ENCODE peak calls at places on chromosomes 6 and 20, in ten cellular contexts. L is HCT116, U is GM12892, N is prostate gland, D is endothelial cell of umbilical vein, B is upper lobe of left lung, P is breast epithelium, Z is suprapubic skin, Y is stomach, V is GM12878. I is an unnamed sample.

GRCh38 chr20:35627121-35627520 is 11.5 kb downstream of the SPAG4 start:
- DNase-seq in L (no peak), Y (no peak), D (no peak), V (no peak), B (no peak), U (no peak), P (peak; percentile 10), Z (no peak), N (no peak), I (no peak)

GRCh38 chr20:38548356-38549083 is 32.5 kb upstream of the ADIG start:
- DNase-seq in D (no peak), B (no peak), P (no peak), N (no peak), V (no peak), Y (no peak), Z (no peak), U (no peak), L (no peak), I (no peak)

GRCh38 chr20:16258766-16259165 is 314.5 kb downstream of the KIF16B start:
- DNase-seq in Y (no peak), N (no peak), U (no peak), P (no peak), Z (no peak), B (no peak), V (no peak), L (no peak), D (no peak), I (no peak)

GRCh38 chr6:18245642-18246041 is 18.7 kb downstream of the DEK start:
- DNase-seq in N (no peak), B (no peak), U (no peak), Z (no peak), V (no peak), D (no peak), P (no peak), Y (no peak), L (no peak), I (no peak)

GRCh38 chr6:124560836-124561585 is 401.2 kb upstream of the RNF217 start:
- DNase-seq in D (no peak), N (no peak), Y (no peak), P (no peak), V (no peak), L (no peak), B (no peak), Z (no peak), U (no peak), I (no peak)

GRCh38 chr20:40682104-40683045 is 6.7 kb downstream of the MAFB start:
- DNase-seq in D (no peak), U (no peak), V (no peak), P (no peak), N (no peak), Z (peak; percentile 71), Y (no peak), B (peak; percentile 85), L (no peak), I (no peak)

GRCh38 chr6:88916615-88917198 is 46.7 kb downstream of the RNGTT start:
- DNase-seq in V (no peak), Z (no peak), D (no peak), P (no peak), Y (no peak), L (no peak), N (no peak), B (no peak), U (no peak), I (no peak)

GRCh38 chr20:57398231-57398821 is 7.1 kb downstream of the RBM38 start:
- DNase-seq in P (peak; percentile 70), V (peak; percentile 83), Y (peak; percentile 80), N (peak; percentile 61), U (peak; percentile 88), Z (no peak), D (no peak), B (peak; percentile 92), L (no peak), I (peak; percentile 84)

GRCh38 chr20:63656451-63656850 is 1.7 kb upstream of the RTEL1 start:
- DNase-seq in B (no peak), V (no peak), Z (no peak), Y (no peak), U (no peak), D (no peak), L (no peak), P (no peak), N (no peak), I (no peak)

GRCh38 chr20:63659370-63659769 is 1.3 kb downstream of the RTEL1 start:
- DNase-seq in Z (no peak), L (no peak), P (no peak), Y (no peak), N (no peak), U (no peak), V (no peak), B (no peak), D (no peak), I (no peak)

GRCh38 chr20:63658749-63659187 is 656 bp downstream of the RTEL1 start:
- DNase-seq in N (no peak), V (no peak), U (no peak), D (no peak), L (no peak), Y (no peak), P (no peak), Z (no peak), B (no peak), I (no peak)

GRCh38 chr20:63657260-63657936 is 714 bp upstream of the RTEL1 start:
- DNase-seq in D (no peak), B (peak; percentile 83), V (no peak), Z (no peak), N (no peak), P (no peak), U (no peak), Y (no peak), L (no peak), I (no peak)

DNA sequence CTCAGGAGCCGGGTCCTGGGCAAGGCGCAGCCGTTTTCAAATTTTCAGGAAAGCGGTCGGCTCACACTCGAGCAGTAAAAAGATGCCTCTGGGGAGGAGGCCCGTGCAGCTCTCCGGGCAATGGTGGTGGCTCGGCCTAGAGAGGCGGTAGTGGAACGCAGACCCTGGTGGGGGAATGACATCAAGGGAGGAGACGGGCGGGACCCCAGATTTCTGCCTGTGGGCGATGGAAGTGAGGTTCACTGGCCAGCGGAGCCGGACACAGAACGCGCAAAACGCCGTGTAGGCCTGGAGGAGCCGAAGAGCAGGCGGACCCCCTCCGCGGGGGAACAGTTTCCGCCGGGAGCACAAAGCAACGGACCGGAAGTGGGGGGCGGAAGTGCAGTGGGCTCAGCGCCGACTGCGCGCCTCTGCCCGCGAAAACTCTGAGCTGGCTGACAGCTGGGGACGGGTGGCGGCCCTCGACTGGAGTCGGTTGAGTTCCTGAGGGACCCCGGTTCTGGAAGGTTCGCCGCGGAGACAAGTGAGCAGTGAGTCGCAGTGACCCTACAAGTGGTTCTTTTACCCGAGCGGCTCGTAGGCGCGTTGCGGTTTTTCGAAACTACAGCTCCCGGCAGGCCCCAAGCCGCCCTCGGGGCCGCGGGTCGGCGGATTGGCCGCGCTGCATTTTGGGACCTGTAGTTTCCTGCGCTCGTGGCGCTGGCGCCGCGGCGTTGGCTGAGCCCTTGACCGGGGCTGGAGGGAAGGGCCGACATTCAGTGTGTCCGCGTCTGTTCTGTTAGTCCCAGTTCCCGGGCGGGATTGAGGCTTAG is at the start of gene RTEL1:
- DNase-seq in Z (peak; percentile 92), D (peak; percentile 93), L (peak; percentile 80), N (peak; percentile 88), V (peak; percentile 59), P (peak; percentile 88), U (peak; percentile 100), Y (peak; percentile 93), B (peak; percentile 98), I (peak; percentile 100)
- TF ChIP-seq POLR2A in Z (no peak), D (peak; percentile 54), L (no peak), N (no peak), V (no peak), P (peak; percentile 43), U (no peak), Y (no peak), B (peak; percentile 61), I (peak; percentile 54)

DNA sequence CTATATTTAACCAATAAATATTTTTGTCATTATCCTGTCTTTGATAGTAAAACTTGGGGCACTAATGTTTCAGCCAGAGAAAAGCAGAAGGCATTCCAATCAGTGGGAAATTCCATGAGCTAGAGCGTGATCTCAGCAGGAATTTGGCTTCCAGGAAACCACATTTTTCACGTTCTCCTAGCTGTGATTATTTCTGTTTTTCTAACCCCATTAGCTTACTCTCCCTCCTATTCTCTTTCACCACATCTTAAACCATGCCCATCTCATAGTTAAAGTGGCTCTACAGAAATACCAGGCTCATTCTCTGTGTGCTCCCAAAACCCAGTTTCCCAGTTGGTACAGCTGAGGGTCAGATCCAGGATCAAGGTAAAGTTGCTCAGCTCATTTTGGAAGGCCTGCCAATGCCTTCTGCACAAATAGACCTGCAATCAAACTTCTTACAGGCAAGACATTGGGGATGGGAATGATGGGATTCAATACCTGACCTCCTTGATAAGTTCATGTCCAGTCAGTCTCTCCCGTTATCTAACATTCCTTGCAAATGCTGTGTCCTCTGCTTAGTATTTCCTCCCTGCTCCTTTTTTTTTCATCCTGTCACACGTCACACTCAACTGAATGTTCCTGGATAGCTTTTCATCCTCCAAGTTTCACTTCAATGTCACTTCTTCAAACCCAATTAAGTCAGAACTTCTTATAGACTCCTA is 33.1 kb upstream of the TMEM30A start:
- DNase-seq in Y (no peak), U (no peak), N (no peak), L (no peak), P (no peak), D (peak; percentile 71), Z (no peak), V (no peak), B (no peak), I (no peak)
- TF ChIP-seq POLR2AphosphoS5 in Y (no peak), U (no peak), N (no peak), L (no peak), P (no peak), D (no peak), Z (no peak), V (no peak), B (no peak), I (no peak)

DNA sequence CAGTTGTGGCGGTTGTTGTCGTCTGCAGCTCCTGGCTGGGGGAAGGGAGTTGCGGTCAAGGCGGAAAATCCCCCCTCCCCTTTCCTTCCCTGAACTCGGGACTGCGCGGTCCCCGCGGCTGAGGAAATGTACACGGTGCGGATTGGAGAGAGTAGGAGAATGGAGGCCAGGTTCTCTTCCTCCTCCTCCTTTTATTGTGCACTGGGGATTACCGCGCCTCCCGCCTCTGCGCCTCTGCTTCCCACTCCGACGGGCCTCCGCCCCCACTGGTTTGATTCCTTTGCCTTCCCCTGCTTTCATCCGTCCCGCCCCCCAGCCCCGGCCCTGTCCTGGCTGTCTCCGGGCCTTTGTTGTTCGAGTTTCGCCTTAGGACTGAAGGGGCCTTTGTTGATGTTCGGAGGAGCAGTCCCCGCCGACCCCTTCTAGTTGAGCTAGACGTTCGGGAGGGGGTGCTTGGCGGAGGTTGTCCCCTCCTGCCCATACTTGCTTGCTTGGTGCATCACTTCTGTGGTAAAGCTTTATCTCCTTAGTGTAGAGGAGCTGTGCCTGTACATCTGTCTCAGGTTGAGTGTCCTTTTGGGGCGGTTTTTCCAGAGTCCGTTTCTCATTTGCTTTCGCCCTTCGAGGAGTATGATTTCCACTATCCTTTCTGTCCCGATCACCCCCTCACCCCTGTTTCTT is 695 bp downstream of the ZNF292 start:
- DNase-seq in B (peak; percentile 85), P (peak; percentile 38), Y (peak; percentile 32), D (peak; percentile 57), Z (peak; percentile 79), V (no peak), U (no peak), L (no peak), N (peak; percentile 30), I (no peak)
- TF ChIP-seq POLR2A in B (no peak), P (no peak), Y (no peak), D (no peak), Z (no peak), V (no peak), U (no peak), L (no peak), N (peak; percentile 51), I (no peak)

DNA sequence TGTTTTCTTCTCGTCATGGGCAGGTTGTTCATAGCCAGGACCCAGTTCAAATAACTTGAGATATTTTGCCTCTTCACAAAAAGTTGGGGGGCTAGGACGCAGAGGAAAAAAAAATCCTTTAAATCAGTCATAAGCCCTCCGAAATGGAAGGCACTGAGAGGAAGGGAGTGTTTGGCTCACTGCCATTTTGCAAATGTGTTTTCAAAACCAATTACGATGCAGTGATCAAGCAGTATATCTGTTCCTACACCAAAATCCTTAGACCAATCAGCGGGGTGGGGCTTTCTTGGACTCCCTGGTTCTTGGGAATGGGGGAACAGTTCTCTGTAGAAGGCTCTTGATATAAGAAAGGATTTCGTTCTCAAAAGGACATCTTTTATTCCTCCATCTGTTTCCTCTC is 478.7 kb upstream of the JARID2 start:
- DNase-seq in P (no peak), U (no peak), B (no peak), D (no peak), V (no peak), N (no peak), Y (no peak), L (no peak), Z (no peak), I (no peak)
- TF ChIP-seq POLR2AphosphoS5 in P (no peak), U (no peak), B (no peak), D (no peak), V (no peak), N (no peak), Y (no peak), L (no peak), Z (no peak), I (no peak)